ENCODE peak calls at places on chromosome 5, in ten cellular contexts. W is ovary, U is HCT116, I is uterus, O is IMR-90, N is suprapubic skin, X is transverse colon, L is spleen, R is A549, S is right lobe of liver. V is an unnamed sample.

GRCh38 chr5:133147411-133147810 is 95.6 kb downstream of the HSPA4 start:
- DNase-seq in W (no peak), U (no peak), I (no peak), O (no peak), N (no peak), X (no peak), L (no peak), R (no peak), S (no peak), V (no peak)

GRCh38 chr5:80784451-80784850 is 129.7 kb upstream of the DHFR start:
- DNase-seq in W (no peak), U (no peak), I (no peak), O (no peak), N (no peak), X (no peak), L (no peak), R (no peak), S (no peak), V (no peak)

GRCh38 chr5:79346420-79346824 is 110.5 kb downstream of the JMY start:
- DNase-seq in W (no peak), U (peak), I (no peak), O (peak), N (no peak), X (no peak), L (no peak), R (peak), S (no peak), V (no peak)

GRCh38 chr5:122701640-122702523 is 73.0 kb upstream of the SNX2 start:
- DNase-seq in W (no peak), U (no peak), I (no peak), O (no peak), N (no peak), X (peak), L (no peak), R (no peak), S (no peak), V (no peak)

GRCh38 chr5:169258372-169259000 is 42.5 kb downstream of the SLIT3 start:
- DNase-seq in W (no peak), U (no peak), I (no peak), O (no peak), N (no peak), X (no peak), L (no peak), R (peak), S (no peak), V (no peak)

GRCh38 chr5:76678056-76678455 is 37.9 kb upstream of the F2R start:
- DNase-seq in W (no peak), U (no peak), I (no peak), O (no peak), N (no peak), X (no peak), L (no peak), R (no peak), S (no peak), V (no peak)

GRCh38 chr5:133409210-133409674 is 203.1 kb downstream of the FSTL4 start:
- DNase-seq in W (no peak), U (no peak), I (no peak), O (no peak), N (no peak), X (no peak), L (no peak), R (no peak), S (no peak), V (no peak)

GRCh38 chr5:106522296-106522695 is 1148.4 kb downstream of the EFNA5 start:
- DNase-seq in W (no peak), U (no peak), I (no peak), O (no peak), N (no peak), X (no peak), L (no peak), R (peak), S (no peak), V (no peak)

GRCh38 chr5:40374853-40375252 is 304.9 kb upstream of the PTGER4 start:
- DNase-seq in W (no peak), U (no peak), I (no peak), O (no peak), N (no peak), X (no peak), L (no peak), R (no peak), S (no peak), V (no peak)

GRCh38 chr5:56615750-56616149 is 199.6 kb upstream of the MAP3K1 start:
- DNase-seq in W (no peak), U (no peak), I (peak), O (peak), N (no peak), X (no peak), L (no peak), R (no peak), S (no peak), V (peak)

GRCh38 chr5:68839019-68839552 is 254.7 kb upstream of the SLC30A5 start:
- DNase-seq in W (no peak), U (no peak), I (no peak), O (no peak), N (peak), X (no peak), L (no peak), R (no peak), S (no peak), V (peak)

GRCh38 chr5:8749556-8749955 is 796.3 kb downstream of the SEMA5A start:
- DNase-seq in W (no peak), U (no peak), I (no peak), O (no peak), N (no peak), X (no peak), L (no peak), R (no peak), S (no peak), V (no peak)

GRCh38 chr5:159175547-159175946 is 33.8 kb downstream of the RNF145 start:
- DNase-seq in W (no peak), U (no peak), I (no peak), O (peak), N (no peak), X (no peak), L (no peak), R (peak), S (no peak), V (no peak)

GRCh38 chr5:80083115-80083890 is 48.2 kb downstream of the THBS4 start:
- DNase-seq in W (peak), U (peak), I (peak), O (peak), N (no peak), X (no peak), L (no peak), R (peak), S (no peak), V (peak)

GRCh38 chr5:65078331-65078730 is 309.6 kb downstream of the CWC27 start:
- DNase-seq in W (no peak), U (no peak), I (no peak), O (no peak), N (no peak), X (no peak), L (no peak), R (no peak), S (no peak), V (no peak)

GRCh38 chr5:131848662-131849061 is 51.8 kb upstream of the FNIP1 start:
- DNase-seq in W (no peak), U (no peak), I (no peak), O (no peak), N (no peak), X (no peak), L (no peak), R (no peak), S (no peak), V (no peak)

GRCh38 chr5:21774791-21775190 is 1078.4 kb downstream of the CDH12 start:
- DNase-seq in W (no peak), U (no peak), I (no peak), O (peak), N (no peak), X (no peak), L (no peak), R (peak), S (no peak), V (no peak)

GRCh38 chr5:172410839-172411238 is 43.5 kb downstream of the SH3PXD2B start:
- DNase-seq in W (no peak), U (no peak), I (peak), O (peak), N (no peak), X (no peak), L (no peak), R (no peak), S (no peak), V (no peak)

GRCh38 chr5:93402451-93402850 is 178.6 kb downstream of the NR2F1-AS1 start:
- DNase-seq in W (no peak), U (no peak), I (no peak), O (no peak), N (no peak), X (no peak), L (no peak), R (no peak), S (no peak), V (no peak)

GRCh38 chr5:141121985-141122384 is 367 bp downstream of the PCDHB4 start:
- DNase-seq in W (no peak), U (no peak), I (no peak), O (no peak), N (no peak), X (no peak), L (no peak), R (no peak), S (no peak), V (no peak)

GRCh38 chr5:141040093-141040762 is 10.9 kb upstream of the PCDHB1 start:
- DNase-seq in W (no peak), U (peak), I (peak), O (no peak), N (no peak), X (no peak), L (no peak), R (peak), S (peak), V (peak)

GRCh38 chr5:5277118-5277517 is 137.0 kb downstream of the ADAMTS16 start:
- DNase-seq in W (no peak), U (no peak), I (no peak), O (no peak), N (no peak), X (no peak), L (no peak), R (no peak), S (no peak), V (no peak)

GRCh38 chr5:155943516-155944407 is 383.2 kb upstream of the SGCD start:
- DNase-seq in W (peak), U (no peak), I (peak), O (peak), N (no peak), X (peak), L (no peak), R (peak), S (peak), V (peak)

GRCh38 chr5:43637416-43637815 is 34.4 kb downstream of the NNT start:
- DNase-seq in W (no peak), U (no peak), I (no peak), O (no peak), N (no peak), X (no peak), L (no peak), R (no peak), S (no peak), V (no peak)

GRCh38 chr5:175887463-175887862 is 16.1 kb downstream of the CPLX2 start:
- DNase-seq in W (no peak), U (no peak), I (no peak), O (no peak), N (no peak), X (no peak), L (no peak), R (no peak), S (no peak), V (no peak)

GRCh38 chr5:53342261-53342660 is 138.2 kb upstream of the FST start:
- DNase-seq in W (no peak), U (no peak), I (no peak), O (no peak), N (no peak), X (no peak), L (no peak), R (no peak), S (no peak), V (no peak)

GRCh38 chr5:9398227-9398626 is 147.6 kb downstream of the SEMA5A start:
- DNase-seq in W (no peak), U (no peak), I (no peak), O (no peak), N (no peak), X (no peak), L (no peak), R (no peak), S (no peak), V (no peak)

GRCh38 chr5:136051486-136052220 is 22.9 kb downstream of the TGFBI start:
- DNase-seq in W (no peak), U (no peak), I (no peak), O (no peak), N (peak), X (no peak), L (peak), R (no peak), S (no peak), V (no peak)

GRCh38 chr5:171405615-171406014 is 13.8 kb upstream of the FGF18 start:
- DNase-seq in W (no peak), U (no peak), I (no peak), O (peak), N (no peak), X (no peak), L (no peak), R (peak), S (no peak), V (no peak)

GRCh38 chr5:59678959-59679358 is 214.6 kb downstream of the PDE4D start:
- DNase-seq in W (no peak), U (no peak), I (no peak), O (no peak), N (no peak), X (no peak), L (no peak), R (no peak), S (no peak), V (no peak)

GRCh38 chr5:149646564-149646963 is 65.3 kb downstream of the ARHGEF37 start:
- DNase-seq in W (no peak), U (no peak), I (no peak), O (peak), N (no peak), X (no peak), L (no peak), R (no peak), S (no peak), V (no peak)

GRCh38 chr5:32170303-32171170 is 3.6 kb downstream of the GOLPH3 start:
- DNase-seq in W (no peak), U (no peak), I (no peak), O (peak), N (no peak), X (no peak), L (no peak), R (peak), S (no peak), V (no peak)

GRCh38 chr5:164148292-164148691 is 642.9 kb downstream of the MAT2B start:
- DNase-seq in W (no peak), U (no peak), I (no peak), O (no peak), N (no peak), X (no peak), L (no peak), R (no peak), S (no peak), V (no peak)

GRCh38 chr5:159331099-159331973 is 1.0 kb upstream of the IL12B start:
- DNase-seq in W (peak), U (no peak), I (peak), O (peak), N (peak), X (peak), L (peak), R (peak), S (peak), V (peak)

GRCh38 chr5:103808464-103809106 is 246.0 kb upstream of the NUDT12 start:
- DNase-seq in W (no peak), U (peak), I (no peak), O (peak), N (no peak), X (peak), L (no peak), R (peak), S (no peak), V (peak)

GRCh38 chr5:56451742-56452141 is 218.6 kb upstream of the ANKRD55 start:
- DNase-seq in W (no peak), U (no peak), I (no peak), O (no peak), N (no peak), X (no peak), L (no peak), R (no peak), S (no peak), V (no peak)

GRCh38 chr5:147538232-147538631 is 28.4 kb upstream of the DPYSL3 start:
- DNase-seq in W (no peak), U (no peak), I (no peak), O (no peak), N (no peak), X (no peak), L (no peak), R (no peak), S (no peak), V (no peak)

GRCh38 chr5:80739898-80740297 is 85.1 kb upstream of the DHFR start:
- DNase-seq in W (no peak), U (no peak), I (no peak), O (no peak), N (no peak), X (no peak), L (no peak), R (no peak), S (no peak), V (no peak)

GRCh38 chr5:116576043-116576713 is 1.6 kb upstream of the SEMA6A start:
- DNase-seq in W (peak), U (peak), I (peak), O (peak), N (peak), X (peak), L (peak), R (peak), S (peak), V (peak)

DNA sequence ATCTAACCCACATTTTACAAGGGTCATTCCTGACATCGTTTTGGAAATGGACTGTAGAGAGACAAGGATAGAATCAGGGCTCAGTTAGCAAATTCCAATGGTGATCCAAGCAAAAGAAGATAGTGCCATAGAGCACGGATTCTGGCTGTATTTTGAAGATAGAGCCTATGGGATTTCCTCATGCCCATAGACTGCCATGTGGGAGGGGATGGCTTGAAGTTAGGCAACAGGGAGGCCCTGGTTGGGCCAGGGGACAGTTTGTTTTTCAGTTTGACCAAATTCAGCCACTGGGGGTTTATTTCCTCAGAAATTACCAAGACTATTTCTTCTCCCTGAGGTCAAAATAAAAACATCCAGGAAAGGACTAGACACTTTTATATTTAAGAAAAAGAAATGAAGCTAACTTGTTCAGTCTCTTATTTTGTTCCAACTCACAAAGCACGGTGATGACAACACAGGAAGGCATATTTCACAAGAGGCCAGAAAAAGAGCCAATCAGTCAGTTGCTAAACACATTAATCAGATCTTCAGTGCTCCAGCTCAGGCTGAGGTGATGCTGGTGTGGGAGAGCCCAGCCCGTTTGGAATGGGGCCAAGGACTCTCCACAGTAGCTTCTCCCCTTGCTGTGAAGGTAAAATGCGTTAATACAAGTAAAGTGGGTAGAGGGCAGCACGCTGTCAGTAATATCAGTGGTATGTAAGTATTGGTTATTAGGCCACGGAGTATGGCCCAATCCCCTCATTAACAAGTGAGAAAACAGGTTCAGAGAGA is 4.4 kb upstream of the DCTN4 start:
- DNase-seq in W (peak), U (no peak), I (peak), O (peak), N (peak), X (peak), L (no peak), R (peak), S (peak), V (peak)
- TF ChIP-seq POLR2A in W (no peak), U (no peak), I (no peak), O (no peak), N (no peak), X (no peak), L (no peak), R (no peak), S (peak), V (no peak)

DNA sequence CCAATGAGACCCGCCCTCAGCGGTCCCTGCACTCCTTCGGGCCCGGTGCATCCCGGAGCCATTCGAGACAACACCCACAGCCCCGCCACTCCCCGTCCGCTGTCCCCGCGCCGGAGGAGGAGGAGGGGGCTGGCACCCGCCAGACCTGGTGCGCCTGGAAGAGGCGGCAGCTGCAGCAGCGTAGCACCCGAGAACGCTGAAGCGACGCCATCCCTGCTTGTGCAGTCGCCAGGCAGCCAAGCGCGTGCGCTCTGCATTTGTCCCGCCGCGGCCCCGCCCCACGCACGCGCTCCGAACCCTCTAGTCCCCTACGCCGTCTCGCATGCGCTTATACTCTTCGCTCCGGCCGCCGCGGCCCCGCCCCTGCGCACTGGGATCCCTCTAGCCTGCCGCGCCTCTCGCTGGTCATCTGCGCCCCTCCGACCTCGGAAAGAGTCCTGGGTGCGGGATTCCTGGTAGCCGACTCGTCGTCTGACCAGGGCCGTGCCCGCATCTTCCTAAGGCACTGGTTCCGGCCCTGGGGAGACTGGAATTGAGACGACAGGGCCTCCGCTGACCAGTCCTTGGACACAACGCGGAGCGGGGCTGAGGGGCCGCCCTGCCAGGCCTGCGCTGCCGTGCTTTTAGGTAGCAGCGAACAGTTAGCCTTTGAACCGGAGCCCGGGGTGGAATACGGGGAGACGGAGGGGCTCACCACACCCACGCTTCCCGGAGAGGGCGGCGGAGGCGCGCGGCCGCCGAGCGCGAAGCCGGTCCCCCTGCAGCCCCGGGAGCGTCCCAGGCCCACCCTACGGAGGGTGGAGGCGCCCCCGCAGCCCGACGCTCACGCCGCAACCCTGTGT is at the start of gene MRNIP:
- DNase-seq in W (peak), U (peak), I (peak), O (peak), N (peak), X (peak), L (peak), R (peak), S (peak), V (peak)
- TF ChIP-seq POLR2A in W (peak), U (peak), I (peak), O (peak), N (no peak), X (peak), L (peak), R (peak), S (peak), V (peak)

GRCh38 chr5:134411546-134412266 is at the start of gene CDKN2AIPNL:
- DNase-seq in W (peak), U (peak), I (peak), O (peak), N (peak), X (peak), L (peak), R (peak), S (peak), V (peak)
- TF ChIP-seq POLR2A in W (peak), U (peak), I (peak), O (peak), N (no peak), X (peak), L (peak), R (peak), S (peak), V (peak)

GRCh38 chr5:179699640-179700298 is 1.0 kb downstream of the CANX start:
- DNase-seq in W (no peak), U (no peak), I (no peak), O (peak), N (peak), X (peak), L (no peak), R (peak), S (no peak), V (peak)
- TF ChIP-seq POLR2A in W (no peak), U (no peak), I (no peak), O (peak), N (no peak), X (no peak), L (no peak), R (no peak), S (no peak), V (no peak)

V was measured in thyroid gland.